ENCODE peak calls at places on chromosomes 16 and 17, in seven cellular contexts. One of them, this sample, is unnamed.

GRCh38 chr17:44065668-44066203 is 735 bp downstream of the LSM12 start:
- DNase-seq in esophagus muscularis mucosa: no peak
- DNase-seq in stomach: no peak
- DNase-seq in neural progenitor cell: no peak
- DNase-seq in fibroblast of villous mesenchyme: peak
- DNase-seq in IMR-90: no peak
- DNase-seq in MM.1S: no peak
- DNase-seq in this sample: no peak

GRCh38 chr17:17141860-17142552 is 64.1 kb downstream of the PLD6 start:
- DNase-seq in stomach: no peak
- DNase-seq in neural progenitor cell: peak
- DNase-seq in fibroblast of villous mesenchyme: peak
- DNase-seq in IMR-90: peak
- DNase-seq in esophagus muscularis mucosa: no peak
- DNase-seq in MM.1S: no peak
- DNase-seq in this sample: peak

GRCh38 chr16:3092501-3092991 is 6.5 kb downstream of the ZSCAN10 start:
- DNase-seq in fibroblast of villous mesenchyme: no peak
- DNase-seq in stomach: no peak
- DNase-seq in neural progenitor cell: no peak
- DNase-seq in IMR-90: no peak
- DNase-seq in MM.1S: no peak
- DNase-seq in esophagus muscularis mucosa: no peak
- DNase-seq in this sample: no peak

GRCh38 chr16:13643412-13643811 is 276.5 kb upstream of the ERCC4 start:
- DNase-seq in neural progenitor cell: no peak
- DNase-seq in fibroblast of villous mesenchyme: no peak
- DNase-seq in IMR-90: no peak
- DNase-seq in stomach: no peak
- DNase-seq in esophagus muscularis mucosa: no peak
- DNase-seq in MM.1S: no peak
- DNase-seq in this sample: no peak

GRCh38 chr17:39920218-39921210 is 2.1 kb upstream of the GSDMB start:
- DNase-seq in IMR-90: no peak
- DNase-seq in MM.1S: no peak
- DNase-seq in esophagus muscularis mucosa: no peak
- DNase-seq in stomach: no peak
- DNase-seq in neural progenitor cell: no peak
- DNase-seq in fibroblast of villous mesenchyme: no peak
- DNase-seq in this sample: no peak

GRCh38 chr17:49249292-49249794 is 18.8 kb upstream of the PHOSPHO1 start:
- DNase-seq in MM.1S: no peak
- DNase-seq in esophagus muscularis mucosa: no peak
- DNase-seq in IMR-90: no peak
- DNase-seq in stomach: no peak
- DNase-seq in neural progenitor cell: no peak
- DNase-seq in fibroblast of villous mesenchyme: peak
- DNase-seq in this sample: no peak

GRCh38 chr16:645852-646678 is 3.1 kb upstream of the WDR90 start:
- DNase-seq in MM.1S: no peak
- DNase-seq in stomach: peak
- DNase-seq in fibroblast of villous mesenchyme: no peak
- DNase-seq in IMR-90: no peak
- DNase-seq in neural progenitor cell: no peak
- DNase-seq in esophagus muscularis mucosa: no peak
- DNase-seq in this sample: no peak

GRCh38 chr17:81515530-81516041 is 3.0 kb upstream of the ACTG1 start:
- DNase-seq in esophagus muscularis mucosa: no peak
- DNase-seq in IMR-90: no peak
- DNase-seq in MM.1S: peak
- DNase-seq in stomach: no peak
- DNase-seq in fibroblast of villous mesenchyme: no peak
- DNase-seq in neural progenitor cell: no peak
- DNase-seq in this sample: no peak

GRCh38 chr17:42553866-42554249 is 1.1 kb downstream of the HSD17B1 start:
- DNase-seq in esophagus muscularis mucosa: no peak
- DNase-seq in MM.1S: no peak
- DNase-seq in neural progenitor cell: no peak
- DNase-seq in stomach: peak
- DNase-seq in IMR-90: no peak
- DNase-seq in fibroblast of villous mesenchyme: no peak
- DNase-seq in this sample: peak

GRCh38 chr16:56635441-56635967 is 3.0 kb upstream of the MT1A start:
- DNase-seq in fibroblast of villous mesenchyme: no peak
- DNase-seq in MM.1S: no peak
- DNase-seq in stomach: no peak
- DNase-seq in neural progenitor cell: no peak
- DNase-seq in IMR-90: no peak
- DNase-seq in esophagus muscularis mucosa: no peak
- DNase-seq in this sample: no peak

GRCh38 chr16:81528258-81528657 is 83.7 kb downstream of the CMIP start:
- DNase-seq in stomach: no peak
- DNase-seq in esophagus muscularis mucosa: no peak
- DNase-seq in IMR-90: no peak
- DNase-seq in fibroblast of villous mesenchyme: no peak
- DNase-seq in MM.1S: no peak
- DNase-seq in neural progenitor cell: no peak
- DNase-seq in this sample: no peak

GRCh38 chr16:54412777-54413455 is 126.3 kb upstream of the IRX3 start:
- DNase-seq in stomach: no peak
- DNase-seq in IMR-90: no peak
- DNase-seq in fibroblast of villous mesenchyme: no peak
- DNase-seq in MM.1S: no peak
- DNase-seq in esophagus muscularis mucosa: no peak
- DNase-seq in neural progenitor cell: no peak
- DNase-seq in this sample: no peak

GRCh38 chr16:79811541-79811940 is 211.0 kb upstream of the MAF start:
- DNase-seq in esophagus muscularis mucosa: no peak
- DNase-seq in fibroblast of villous mesenchyme: no peak
- DNase-seq in neural progenitor cell: no peak
- DNase-seq in IMR-90: no peak
- DNase-seq in MM.1S: no peak
- DNase-seq in stomach: no peak
- DNase-seq in this sample: peak

GRCh38 chr17:64085650-64086005 is 44.3 kb downstream of the ERN1 start:
- DNase-seq in neural progenitor cell: no peak
- DNase-seq in fibroblast of villous mesenchyme: no peak
- DNase-seq in esophagus muscularis mucosa: no peak
- DNase-seq in MM.1S: no peak
- DNase-seq in stomach: no peak
- DNase-seq in IMR-90: no peak
- DNase-seq in this sample: no peak

GRCh38 chr17:64083571-64084085 is 46.3 kb downstream of the ERN1 start:
- DNase-seq in fibroblast of villous mesenchyme: no peak
- DNase-seq in stomach: no peak
- DNase-seq in IMR-90: no peak
- DNase-seq in esophagus muscularis mucosa: no peak
- DNase-seq in neural progenitor cell: no peak
- DNase-seq in MM.1S: no peak
- DNase-seq in this sample: no peak

GRCh38 chr17:64083093-64083492 is 46.9 kb downstream of the ERN1 start:
- DNase-seq in stomach: no peak
- DNase-seq in MM.1S: no peak
- DNase-seq in fibroblast of villous mesenchyme: no peak
- DNase-seq in IMR-90: no peak
- DNase-seq in esophagus muscularis mucosa: no peak
- DNase-seq in neural progenitor cell: no peak
- DNase-seq in this sample: no peak

GRCh38 chr17:64084940-64085649 is 44.8 kb downstream of the ERN1 start:
- DNase-seq in MM.1S: no peak
- DNase-seq in stomach: no peak
- DNase-seq in esophagus muscularis mucosa: no peak
- DNase-seq in neural progenitor cell: peak
- DNase-seq in IMR-90: no peak
- DNase-seq in fibroblast of villous mesenchyme: peak
- DNase-seq in this sample: no peak

DNA sequence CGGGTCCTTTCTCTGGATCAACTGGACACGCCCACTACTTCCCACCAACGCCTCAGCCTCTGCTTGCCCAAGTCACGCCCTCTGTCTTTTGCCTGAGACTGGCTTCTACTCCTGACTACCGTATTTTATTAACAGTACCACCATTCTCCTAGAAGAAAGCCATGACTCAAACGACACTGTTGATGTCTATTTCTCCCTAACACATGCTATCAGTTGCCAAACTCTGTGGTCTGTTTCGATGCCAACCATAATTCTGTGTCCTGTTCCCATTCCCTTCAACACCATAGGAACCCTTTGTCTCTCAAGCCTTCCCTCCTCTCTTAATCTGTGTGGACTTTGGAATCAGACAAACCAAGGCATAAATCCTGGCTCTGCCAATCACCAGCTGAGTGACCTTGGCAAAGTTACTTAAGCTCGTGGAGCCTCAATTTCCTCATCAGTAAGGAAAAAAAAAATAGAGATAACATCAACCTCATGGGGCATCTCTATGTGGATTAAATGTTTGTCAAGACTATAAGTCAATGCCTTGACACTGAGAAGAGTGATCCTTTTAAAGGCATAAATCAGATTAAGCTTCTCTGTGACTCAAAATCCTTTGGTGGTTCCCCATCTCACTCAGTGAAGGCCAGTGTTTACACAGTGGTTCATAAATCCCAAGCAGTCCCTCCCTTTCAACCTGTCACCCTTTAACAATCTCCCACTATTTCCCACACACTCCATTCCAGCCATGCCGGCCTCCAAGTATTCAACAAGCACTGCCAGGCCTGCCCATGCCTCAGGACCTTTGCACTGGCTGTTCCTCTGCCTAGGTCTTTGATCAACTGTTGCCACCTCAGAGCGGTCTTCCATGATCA is 45.6 kb downstream of the ERN1 start:
- DNase-seq in stomach: peak
- DNase-seq in esophagus muscularis mucosa: no peak
- DNase-seq in fibroblast of villous mesenchyme: peak
- DNase-seq in neural progenitor cell: no peak
- DNase-seq in MM.1S: peak
- DNase-seq in IMR-90: peak
- DNase-seq in this sample: peak
- TF ChIP-seq CTCF in stomach: no peak
- TF ChIP-seq CTCF in esophagus muscularis mucosa: no peak
- TF ChIP-seq CTCF in fibroblast of villous mesenchyme: no peak
- TF ChIP-seq CTCF in neural progenitor cell: no peak
- TF ChIP-seq CTCF in MM.1S: no peak
- TF ChIP-seq CTCF in IMR-90: no peak
- TF ChIP-seq CTCF in this sample: no peak

DNA sequence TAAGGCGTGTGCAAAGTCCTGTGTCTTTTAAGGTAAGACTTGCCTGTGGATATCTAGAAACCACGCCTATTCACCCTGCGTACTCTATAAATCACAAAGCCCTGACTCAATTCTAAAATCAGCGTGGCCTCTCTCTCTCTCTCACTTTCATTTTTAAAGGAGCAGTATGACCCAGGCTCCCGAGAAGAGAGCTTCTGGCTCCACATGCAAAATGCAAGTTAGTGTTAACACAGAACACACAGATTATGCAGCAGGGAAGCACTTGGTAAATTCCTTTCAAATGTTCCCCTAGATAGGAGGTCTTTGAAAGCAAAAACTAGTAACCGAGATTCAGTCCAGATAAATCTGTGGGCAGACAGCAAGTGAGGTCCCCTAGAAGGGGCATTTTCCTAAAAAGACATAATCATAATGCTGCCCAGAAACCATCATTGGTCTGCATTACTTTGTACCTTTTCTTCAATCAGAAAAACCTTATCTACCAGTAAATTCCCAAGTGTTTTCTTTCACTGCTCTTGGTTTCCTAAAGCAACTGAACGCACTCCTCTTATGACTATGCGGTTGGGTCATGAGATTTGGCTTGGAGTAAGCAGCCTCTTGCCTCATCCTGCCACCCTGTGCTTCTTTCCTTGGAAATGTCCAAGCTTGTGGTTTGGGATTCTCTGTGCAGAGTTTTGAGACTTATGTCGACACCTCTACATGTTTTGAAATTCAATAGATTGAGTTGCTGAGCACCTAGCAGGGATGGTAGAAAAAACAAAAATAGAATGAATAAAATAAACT is 31.7 kb upstream of the KCNJ2 start:
- DNase-seq in stomach: no peak
- DNase-seq in MM.1S: peak
- DNase-seq in fibroblast of villous mesenchyme: peak
- DNase-seq in neural progenitor cell: no peak
- DNase-seq in esophagus muscularis mucosa: no peak
- DNase-seq in IMR-90: peak
- DNase-seq in this sample: peak
- H3K4me3 ChIP-seq in stomach: peak
- H3K4me3 ChIP-seq in MM.1S: no peak
- H3K4me3 ChIP-seq in fibroblast of villous mesenchyme: peak
- H3K4me3 ChIP-seq in neural progenitor cell: no peak
- H3K4me3 ChIP-seq in esophagus muscularis mucosa: peak
- H3K4me3 ChIP-seq in IMR-90: peak
- H3K4me3 ChIP-seq in this sample: peak

GRCh38 chr17:60586288-60586974 is 13.6 kb upstream of the PPM1D start:
- DNase-seq in fibroblast of villous mesenchyme: peak
- DNase-seq in IMR-90: peak
- DNase-seq in neural progenitor cell: peak
- DNase-seq in esophagus muscularis mucosa: no peak
- DNase-seq in MM.1S: peak
- DNase-seq in stomach: no peak
- DNase-seq in this sample: no peak
- TF ChIP-seq CTCF in fibroblast of villous mesenchyme: peak
- TF ChIP-seq CTCF in IMR-90: peak
- TF ChIP-seq CTCF in neural progenitor cell: peak
- TF ChIP-seq CTCF in esophagus muscularis mucosa: no peak
- TF ChIP-seq CTCF in MM.1S: peak
- TF ChIP-seq CTCF in stomach: no peak
- TF ChIP-seq CTCF in this sample: peak

GRCh38 chr16:30185141-30185682 is 1.8 kb downstream of the CORO1A start:
- DNase-seq in neural progenitor cell: no peak
- DNase-seq in MM.1S: peak
- DNase-seq in stomach: no peak
- DNase-seq in esophagus muscularis mucosa: no peak
- DNase-seq in IMR-90: no peak
- DNase-seq in fibroblast of villous mesenchyme: no peak
- DNase-seq in this sample: no peak

GRCh38 chr16:30184430-30185140 is 1.2 kb downstream of the CORO1A start:
- DNase-seq in fibroblast of villous mesenchyme: no peak
- DNase-seq in neural progenitor cell: no peak
- DNase-seq in esophagus muscularis mucosa: no peak
- DNase-seq in IMR-90: no peak
- DNase-seq in MM.1S: peak
- DNase-seq in stomach: peak
- DNase-seq in this sample: peak

GRCh38 chr16:30186444-30186781 is 3.0 kb downstream of the CORO1A start:
- DNase-seq in neural progenitor cell: no peak
- DNase-seq in MM.1S: no peak
- DNase-seq in fibroblast of villous mesenchyme: no peak
- DNase-seq in esophagus muscularis mucosa: no peak
- DNase-seq in IMR-90: no peak
- DNase-seq in stomach: no peak
- DNase-seq in this sample: no peak

GRCh38 chr16:30186782-30187555 is 3.6 kb downstream of the CORO1A start:
- DNase-seq in fibroblast of villous mesenchyme: peak
- DNase-seq in MM.1S: peak
- DNase-seq in stomach: peak
- DNase-seq in esophagus muscularis mucosa: no peak
- DNase-seq in neural progenitor cell: peak
- DNase-seq in IMR-90: no peak
- DNase-seq in this sample: peak

GRCh38 chr16:30185683-30186421 is 2.5 kb downstream of the CORO1A start:
- DNase-seq in stomach: peak
- DNase-seq in neural progenitor cell: no peak
- DNase-seq in esophagus muscularis mucosa: peak
- DNase-seq in fibroblast of villous mesenchyme: no peak
- DNase-seq in MM.1S: peak
- DNase-seq in IMR-90: no peak
- DNase-seq in this sample: no peak
- H3K4me3 ChIP-seq in stomach: peak
- H3K4me3 ChIP-seq in neural progenitor cell: no peak
- H3K4me3 ChIP-seq in esophagus muscularis mucosa: peak
- H3K4me3 ChIP-seq in fibroblast of villous mesenchyme: no peak
- H3K4me3 ChIP-seq in MM.1S: peak
- H3K4me3 ChIP-seq in IMR-90: no peak
- H3K4me3 ChIP-seq in this sample: no peak

GRCh38 chr17:67390646-67391480 is 13.8 kb downstream of the PITPNC1 start:
- DNase-seq in esophagus muscularis mucosa: no peak
- DNase-seq in MM.1S: no peak
- DNase-seq in neural progenitor cell: no peak
- DNase-seq in IMR-90: peak
- DNase-seq in fibroblast of villous mesenchyme: peak
- DNase-seq in stomach: peak
- DNase-seq in this sample: peak
- TF ChIP-seq CTCF in esophagus muscularis mucosa: no peak
- TF ChIP-seq CTCF in MM.1S: no peak
- TF ChIP-seq CTCF in neural progenitor cell: no peak
- TF ChIP-seq CTCF in IMR-90: no peak
- TF ChIP-seq CTCF in fibroblast of villous mesenchyme: no peak
- TF ChIP-seq CTCF in stomach: no peak
- TF ChIP-seq CTCF in this sample: no peak

This sample was measured in epithelial cell of esophagus.